ENCODE peak calls at places on chromosomes 4 and X, in six cellular contexts. P, F, L, O, E and V are unnamed samples.

GRCh38 chrX:110402091-110402854 is 43.6 kb downstream of the RTL9 start:
- DNase-seq in P (no peak), F (peak; percentile 74), L (no peak), O (no peak), E (no peak), V (no peak)

GRCh38 chr4:148145475-148145874 is 296.7 kb downstream of the NR3C2 start:
- DNase-seq in P (no peak), F (no peak), L (no peak), O (no peak), E (no peak), V (no peak)

GRCh38 chr4:62528874-62529273 is 1328.7 kb downstream of the ADGRL3 start:
- DNase-seq in P (no peak), F (no peak), L (no peak), O (no peak), E (no peak), V (no peak)

GRCh38 chr4:43242611-43243010 is 350.1 kb downstream of the GRXCR1 start:
- DNase-seq in P (no peak), F (peak; percentile 90), L (no peak), O (no peak), E (no peak), V (no peak)

GRCh38 chrX:131083510-131084142 is 25.5 kb downstream of the ARHGAP36 start:
- DNase-seq in P (no peak), F (no peak), L (no peak), O (no peak), E (no peak), V (peak; percentile 45)

GRCh38 chrX:117120700-117121099 is 657.9 kb upstream of the CT83 start:
- DNase-seq in P (no peak), F (no peak), L (no peak), O (no peak), E (no peak), V (no peak)

GRCh38 chr4:99856166-99856565 is 38.1 kb downstream of the LAMTOR3 start:
- DNase-seq in P (no peak), F (peak; percentile 20), L (no peak), O (no peak), E (no peak), V (no peak)

GRCh38 chr4:88277711-88278025 is 6.7 kb downstream of the PPM1K start:
- DNase-seq in P (no peak), F (no peak), L (no peak), O (no peak), E (no peak), V (no peak)

GRCh38 chr4:86977621-86978184 is 42.9 kb downstream of the AFF1 start:
- DNase-seq in P (no peak), F (peak; percentile 83), L (no peak), O (no peak), E (no peak), V (no peak)

GRCh38 chrX:47171996-47172395 is 21.6 kb upstream of the UBA1 start:
- DNase-seq in P (no peak), F (no peak), L (no peak), O (no peak), E (no peak), V (no peak)

GRCh38 chr4:47836655-47837581 is 949 bp downstream of the CORIN start:
- DNase-seq in P (peak; percentile 91), F (peak; percentile 78), L (peak; percentile 75), O (peak; percentile 88), E (peak; percentile 78), V (peak; percentile 89)

GRCh38 chr4:26749867-26750266 is 110.8 kb upstream of the STIM2 start:
- DNase-seq in P (no peak), F (no peak), L (no peak), O (no peak), E (no peak), V (no peak)

DNA sequence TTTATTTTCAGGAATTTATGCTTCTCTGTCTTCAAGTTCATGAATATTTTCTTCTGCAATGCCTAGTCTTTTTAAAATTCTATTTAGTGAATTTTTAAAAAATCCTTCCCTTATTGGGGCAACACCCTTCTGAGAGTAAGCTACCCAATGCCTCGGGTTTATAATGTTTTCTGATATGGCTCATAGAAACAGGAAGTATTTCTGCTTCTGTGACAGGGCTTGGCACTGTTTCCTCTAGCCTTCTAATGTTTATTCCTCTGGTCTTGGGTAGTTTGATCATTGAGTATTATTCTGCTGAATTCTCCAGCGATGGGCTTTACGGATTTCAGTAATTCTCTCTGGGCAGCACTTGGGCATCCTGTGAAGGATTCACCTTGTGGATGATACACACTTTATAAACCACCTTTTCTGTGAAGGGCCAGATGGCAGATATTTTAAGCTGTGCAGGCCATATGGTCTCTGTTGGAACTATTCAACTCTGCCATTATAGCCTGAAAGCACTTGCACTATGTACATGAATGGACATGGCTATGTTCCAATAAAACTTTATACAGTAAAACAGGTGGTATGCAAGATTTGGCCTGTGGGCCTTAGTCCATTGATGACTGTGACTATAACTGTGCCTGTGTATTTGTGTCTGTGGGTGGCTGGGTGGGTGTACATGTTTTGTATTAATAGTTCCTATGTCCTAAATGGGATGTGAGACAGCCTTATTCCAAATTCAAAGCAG is 95.9 kb upstream of the FAT1 start:
- DNase-seq in P (no peak), F (no peak), L (no peak), O (no peak), E (no peak), V (no peak)
- H2AFZ ChIP-seq in P (no peak overlapping the region), F (no peak overlapping the region), L (no peak overlapping the region), O (no peak overlapping the region), E (no peak overlapping the region), V (no peak overlapping the region)

GRCh38 chr4:145102619-145103018 is 4.5 kb downstream of the ABCE1 start:
- DNase-seq in P (no peak), F (no peak), L (no peak), O (no peak), E (no peak), V (no peak)
- H3K4me3 ChIP-seq in P (no peak overlapping the region), F (no peak overlapping the region), L (no peak overlapping the region), O (no peak overlapping the region), E (no peak overlapping the region), V (no peak overlapping the region)

DNA sequence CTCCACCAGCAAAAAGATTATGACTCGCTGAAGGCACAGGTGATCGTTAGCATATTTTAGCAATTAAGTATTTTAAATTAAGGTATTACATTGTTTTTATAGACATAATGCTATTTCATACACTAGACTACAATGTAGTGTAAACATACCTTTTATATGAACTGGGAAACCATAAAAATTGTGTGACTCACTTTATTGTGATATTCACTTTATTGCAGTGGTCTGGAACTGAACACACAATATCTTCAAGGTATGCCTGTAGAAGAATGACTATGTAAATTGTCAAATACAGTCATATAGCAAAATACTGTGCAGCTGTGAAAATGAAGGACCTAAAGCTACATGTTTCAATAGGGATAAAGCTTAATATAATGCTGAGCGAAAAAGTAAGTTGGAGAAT is 26.6 kb upstream of the MAML3 start:
- DNase-seq in P (no peak), F (no peak), L (no peak), O (no peak), E (no peak), V (no peak)
- H2AFZ ChIP-seq in P (no peak overlapping the region), F (no peak overlapping the region), L (no peak overlapping the region), O (no peak overlapping the region), E (no peak overlapping the region), V (no peak overlapping the region)

DNA sequence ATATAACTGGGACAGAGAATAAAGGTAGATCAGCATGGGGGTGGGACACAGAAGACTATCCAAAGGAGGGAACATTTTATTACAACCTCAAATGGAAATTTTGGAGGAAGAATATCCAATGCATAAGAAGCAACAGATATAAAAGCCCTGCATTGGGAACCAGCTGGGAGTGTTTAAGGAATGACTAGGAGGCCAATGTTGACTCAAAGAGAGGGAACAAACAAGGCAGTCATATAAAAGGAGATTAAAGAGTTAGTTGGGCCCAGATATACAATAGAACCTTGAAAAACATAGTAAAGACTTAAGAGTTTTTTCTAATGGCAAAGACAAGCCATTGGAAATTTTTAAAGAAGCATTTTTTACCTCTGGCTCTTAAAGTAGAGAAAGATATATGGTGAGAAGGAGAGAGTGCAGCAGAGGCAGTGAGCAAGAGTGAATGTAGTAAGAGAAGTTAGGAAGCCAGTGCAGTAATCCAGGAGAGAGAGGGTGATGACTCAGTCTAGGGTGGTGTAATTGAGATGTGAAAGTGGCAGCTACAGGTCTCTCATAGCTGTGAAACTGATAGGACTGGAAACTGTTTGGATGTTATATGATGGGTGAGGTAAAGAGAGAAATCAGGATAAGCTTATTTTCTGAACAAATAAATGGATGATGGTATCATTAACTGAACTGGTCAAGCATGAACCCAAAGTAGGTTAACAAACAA is 182.2 kb upstream of the ATOH1 start:
- DNase-seq in P (no peak), F (no peak), L (no peak), O (no peak), E (no peak), V (no peak)
- H3K4me3 ChIP-seq in P (no peak overlapping the region), F (no peak overlapping the region), L (no peak overlapping the region), O (no peak overlapping the region), E (no peak overlapping the region), V (no peak overlapping the region)